ENCODE peak calls at places on chromosomes 5 and 9, in nine cellular contexts. Z, U, K, X, S, B, R, F and L are unnamed samples.

GRCh38 chr5:139524932-139525585 is 36.1 kb upstream of the UBE2D2 start:
- DNase-seq in Z (no peak), K (no peak), R (no peak), B (no peak), U (no peak), F (no peak), X (no peak), S (peak; percentile 6), L (peak; percentile 61)

GRCh38 chr5:173055722-173055982 is 500 bp upstream of the CREBRF start:
- DNase-seq in X (no peak), B (no peak), R (no peak), F (no peak), K (no peak), U (no peak), Z (no peak), S (no peak), L (no peak)

GRCh38 chr5:126868338-126868737 is 91.4 kb downstream of the LMNB1 start:
- DNase-seq in X (no peak), S (no peak), K (no peak), R (peak; percentile 43), F (no peak), Z (no peak), B (no peak), U (no peak), L (no peak)

GRCh38 chr5:151480859-151481258 is 33.5 kb downstream of the SLC36A1 start:
- DNase-seq in S (no peak), K (no peak), X (peak; percentile 85), B (no peak), Z (no peak), F (no peak), R (no peak), U (no peak), L (no peak)

GRCh38 chr5:132761321-132762240 is 14.4 kb downstream of the CCNI2 start:
- DNase-seq in K (no peak), Z (no peak), R (no peak), U (peak; percentile 3), X (no peak), S (no peak), F (peak; percentile 38), B (peak; percentile 7), L (no peak)

GRCh38 chr9:89513836-89514235 is 15.9 kb upstream of the SEMA4D start:
- DNase-seq in Z (no peak), X (no peak), R (no peak), S (no peak), U (no peak), B (no peak), F (no peak), K (no peak), L (no peak)

GRCh38 chr5:174204914-174205313 is 159.4 kb downstream of the NSG2 start:
- DNase-seq in Z (no peak), R (peak; percentile 64), K (no peak), B (no peak), U (peak; percentile 62), S (no peak), X (no peak), F (no peak), L (no peak)

GRCh38 chr5:179413086-179413690 is 67.9 kb upstream of the ADAMTS2 start:
- DNase-seq in Z (no peak), F (no peak), K (no peak), X (no peak), R (peak; percentile 17), U (no peak), B (no peak), S (no peak), L (no peak)

GRCh38 chr9:16755467-16755866 is 115.0 kb downstream of the BNC2 start:
- DNase-seq in B (no peak), U (no peak), K (no peak), F (no peak), Z (no peak), X (no peak), S (no peak), R (no peak), L (no peak)

GRCh38 chr5:9663891-9664290 is 33.7 kb upstream of the TAS2R1 start:
- DNase-seq in U (no peak), B (no peak), S (no peak), X (no peak), K (no peak), R (no peak), F (no peak), Z (no peak), L (no peak)

GRCh38 chr5:26649000-26649399 is 389.4 kb downstream of the CDH9 start:
- DNase-seq in Z (no peak), X (no peak), F (no peak), S (no peak), U (no peak), R (no peak), K (no peak), B (no peak), L (no peak)

GRCh38 chr9:105557804-105558610 is at the start of gene FKTN:
- DNase-seq in B (peak; percentile 91), F (peak; percentile 95), X (peak; percentile 81), U (peak; percentile 88), R (peak; percentile 90), K (peak; percentile 78), Z (peak; percentile 64), S (peak; percentile 97), L (peak; percentile 88)
- TF ChIP-seq POLR2A in B (peak; percentile 20), F (no peak), X (no peak), U (peak; percentile 48), R (no peak), K (no peak), Z (peak; percentile 34), S (no peak), L (peak; percentile 64)

DNA sequence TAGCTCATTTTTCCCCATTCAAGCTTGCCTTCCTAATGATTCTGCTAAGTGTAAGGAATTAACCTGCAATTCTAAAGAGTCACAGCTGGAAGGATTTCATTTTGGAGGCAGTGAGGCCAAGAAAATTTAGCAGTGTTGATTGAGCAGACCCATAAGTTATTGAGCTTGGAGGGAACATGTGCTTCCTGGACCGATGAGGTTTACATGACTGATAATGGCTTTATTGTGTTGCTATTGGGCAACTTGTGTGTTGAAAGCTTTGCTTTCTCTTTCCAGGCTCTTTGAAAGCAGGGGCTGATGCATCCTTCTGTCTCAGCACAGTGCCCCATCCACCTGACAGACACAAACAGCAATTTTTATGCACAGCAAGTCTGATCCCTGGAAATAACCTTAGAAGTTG is 398.9 kb upstream of the PCSK5 start:
- DNase-seq in K (no peak), X (no peak), Z (no peak), F (no peak), S (no peak), R (no peak), U (no peak), B (no peak), L (no peak)
- TF ChIP-seq POLR2A in K (no peak), X (no peak), Z (no peak), F (no peak), S (no peak), R (no peak), U (no peak), B (no peak), L (no peak)

GRCh38 chr9:133352635-133353340 is 3.5 kb downstream of the SURF1 start:
- DNase-seq in F (no peak), U (no peak), B (no peak), K (no peak), X (no peak), Z (no peak), S (no peak), R (no peak), L (no peak)
- TF ChIP-seq POLR2A in F (no peak), U (no peak), B (no peak), K (no peak), X (no peak), Z (peak; percentile 12), S (no peak), R (no peak), L (no peak)

DNA sequence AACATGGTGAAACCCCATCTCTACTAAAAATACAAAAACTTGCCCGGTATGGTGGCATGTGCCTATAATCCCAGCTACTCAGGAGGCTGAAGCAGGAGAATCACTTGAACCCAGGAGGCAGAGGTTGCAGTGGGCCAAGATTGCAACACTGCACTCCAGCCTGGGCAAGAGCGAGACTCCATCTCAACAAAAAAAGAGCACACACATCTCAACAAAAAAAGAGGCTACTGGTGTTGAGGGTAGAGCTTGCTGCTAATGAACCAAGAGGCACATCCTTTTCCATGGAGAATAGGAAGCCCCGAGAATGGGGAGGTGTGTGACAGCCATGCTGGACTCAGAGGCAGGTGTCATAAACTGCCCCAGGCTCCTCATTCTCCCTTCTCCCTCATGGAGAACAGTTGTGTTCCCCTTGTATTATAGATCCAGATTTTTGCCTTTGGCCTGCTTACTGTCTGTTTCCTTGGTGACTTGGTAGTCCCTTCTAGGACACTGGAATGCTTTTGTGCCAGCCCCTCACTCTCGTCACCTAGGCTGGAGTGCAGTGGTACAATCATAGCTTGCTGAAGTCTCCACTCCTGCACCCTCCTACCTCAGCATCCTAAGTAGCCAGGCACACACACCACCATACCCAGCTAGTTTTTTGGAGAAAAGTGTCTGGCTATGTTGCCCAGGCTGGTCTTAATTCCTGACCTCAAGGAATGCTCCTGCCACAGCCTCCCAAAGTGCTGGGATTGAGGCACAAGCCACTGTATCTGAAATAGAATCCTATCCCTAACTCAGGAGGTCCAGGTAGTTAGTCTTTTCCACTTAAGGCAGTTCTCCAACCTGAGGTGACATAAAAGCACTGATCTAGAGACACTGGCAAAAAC is 5.1 kb downstream of the RPL12 start:
- DNase-seq in F (no peak), K (no peak), U (no peak), Z (no peak), R (no peak), S (no peak), X (no peak), B (no peak), L (no peak)
- TF ChIP-seq POLR2A in F (no peak), K (no peak), U (no peak), Z (peak; percentile 69), R (peak; percentile 18), S (no peak), X (peak; percentile 20), B (no peak), L (peak; percentile 46)

DNA sequence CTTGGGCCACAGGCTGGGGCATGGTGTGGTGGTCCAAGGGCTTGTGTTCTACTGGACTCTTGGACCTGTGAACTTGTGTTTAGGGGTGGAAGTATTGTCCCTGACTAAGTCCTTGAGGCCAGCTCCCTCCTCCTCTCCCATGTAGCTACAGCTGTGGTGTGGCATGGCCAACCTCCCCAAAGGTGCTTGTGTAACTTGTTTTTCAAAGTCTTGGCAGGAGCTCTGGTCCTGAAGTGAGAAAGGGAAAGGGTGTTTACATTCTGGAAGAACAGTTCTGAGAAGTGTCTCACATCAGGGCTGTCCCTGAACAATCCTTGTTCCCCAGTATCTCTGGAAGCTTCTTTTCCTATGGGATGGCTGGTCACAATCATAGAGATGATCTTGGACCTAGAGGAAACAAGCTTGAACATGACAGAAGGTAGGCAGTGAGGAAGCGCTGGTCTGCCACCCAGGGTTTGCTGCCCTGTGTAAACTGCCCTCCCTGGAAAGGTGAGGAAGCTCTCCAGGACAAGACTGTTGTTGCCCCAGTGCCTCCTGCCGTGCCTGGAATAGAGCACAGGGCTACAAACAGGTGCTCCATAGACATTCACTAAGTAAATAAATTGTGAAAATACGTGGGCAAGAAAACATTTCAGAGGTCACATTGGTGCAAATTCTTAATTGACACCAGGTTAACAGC is 64.6 kb upstream of the KLF9 start:
- DNase-seq in B (peak; percentile 36), F (peak; percentile 53), R (no peak), X (peak; percentile 68), Z (no peak), U (peak; percentile 80), K (peak; percentile 69), S (no peak), L (no peak)
- TF ChIP-seq POLR2A in B (peak; percentile 9), F (no peak), R (no peak), X (no peak), Z (no peak), U (peak; percentile 62), K (no peak), S (no peak), L (no peak)